ENCODE peak calls at places on chromosomes 13 and 19, in six cellular contexts. U is EL; Z is RPMI8226; H is stimulated activated CD4-positive, alpha-beta T cell treated with anti-CD3 and anti-CD28 coated beads, Interleukin-12 subunit alpha, Interleukin-12 subunit beta, amount 100 ng/mL, for 48 hours; V is activated gamma-delta T cell treated with anti-CD3 and anti-CD28 coated beads, Interleukin-2, amount 50 U/mL, for 16 hours; D is NCI-H146. X is an unnamed sample.

GRCh38 chr19:14005381-14006084 is 587 bp downstream of the RFX1 start:
- DNase-seq in U (peak), Z (peak), H (peak), V (peak), D (peak), X (no peak)

GRCh38 chr19:27740396-27740795 is 1472.6 kb downstream of the UQCRFS1 start:
- DNase-seq in U (no peak), Z (no peak), H (no peak), V (no peak), D (no peak), X (no peak)

GRCh38 chr19:43782689-43783231 is 2.0 kb upstream of the KCNN4 start:
- DNase-seq in U (no peak), Z (no peak), H (no peak), V (no peak), D (no peak), X (no peak)

GRCh38 chr19:9565900-9566705 is 18.2 kb downstream of the ZNF121 start:
- DNase-seq in U (peak), Z (no peak), H (no peak), V (no peak), D (no peak), X (no peak)

GRCh38 chr13:98751397-98752110 is 918 bp downstream of the SLC15A1 start:
- DNase-seq in U (peak), Z (no peak), H (no peak), V (no peak), D (peak), X (no peak)

GRCh38 chr13:98977568-98978270 is at the start of gene DOCK9:
- DNase-seq in U (peak), Z (no peak), H (no peak), V (no peak), D (peak), X (no peak)

GRCh38 chr13:43874512-43875092 is 4.9 kb downstream of the CCDC122 start:
- DNase-seq in U (peak), Z (no peak), H (no peak), V (no peak), D (peak), X (no peak)

GRCh38 chr13:106589716-106590115 is 21.8 kb upstream of the ARGLU1 start:
- DNase-seq in U (no peak), Z (no peak), H (no peak), V (no peak), D (no peak), X (no peak)

GRCh38 chr13:36728006-36728405 is 54.2 kb downstream of the SERTM1 start:
- DNase-seq in U (no peak), Z (no peak), H (no peak), V (no peak), D (no peak), X (no peak)

GRCh38 chr13:42478531-42479156 is 95.3 kb upstream of the TNFSF11 start:
- DNase-seq in U (no peak), Z (no peak), H (no peak), V (no peak), D (peak), X (peak)

GRCh38 chr19:17170538-17171297 is 44.4 kb upstream of the USE1 start:
- DNase-seq in U (no peak), Z (no peak), H (no peak), V (no peak), D (no peak), X (no peak)

GRCh38 chr19:30304540-30304939 is 67.6 kb upstream of the ZNF536 start:
- DNase-seq in U (no peak), Z (no peak), H (no peak), V (no peak), D (no peak), X (no peak)

GRCh38 chr13:68078874-68079273 is 848.7 kb upstream of the PCDH9 start:
- DNase-seq in U (no peak), Z (no peak), H (no peak), V (no peak), D (no peak), X (no peak)

GRCh38 chr13:25869941-25870340 is 181.9 kb downstream of the SHISA2 start:
- DNase-seq in U (no peak), Z (no peak), H (no peak), V (no peak), D (no peak), X (no peak)

GRCh38 chr13:42110410-42111155 is 62.1 kb downstream of the DGKH start:
- DNase-seq in U (peak), Z (peak), H (peak), V (peak), D (peak), X (no peak)

GRCh38 chr19:38386300-38386967 is 1.4 kb downstream of the GGN start:
- DNase-seq in U (no peak), Z (no peak), H (no peak), V (no peak), D (no peak), X (no peak)

GRCh38 chr19:55068803-55069136 is 5.8 kb upstream of the RDH13 start:
- DNase-seq in U (no peak), Z (no peak), H (no peak), V (no peak), D (no peak), X (no peak)

GRCh38 chr13:90415902-90416301 is 931.6 kb upstream of the MIR17HG start:
- DNase-seq in U (peak), Z (no peak), H (no peak), V (no peak), D (no peak), X (no peak)

GRCh38 chr13:41668130-41668757 is 210.9 kb downstream of the RGCC start:
- DNase-seq in U (peak), Z (peak), H (peak), V (no peak), D (peak), X (peak)

GRCh38 chr13:42001580-42001979 is 40.7 kb upstream of the VWA8 start:
- DNase-seq in U (peak), Z (no peak), H (no peak), V (no peak), D (peak), X (no peak)

GRCh38 chr19:42207767-42208259 is 9.7 kb downstream of the DEDD2 start:
- DNase-seq in U (peak), Z (no peak), H (no peak), V (no peak), D (no peak), X (no peak)

GRCh38 chr19:14381689-14382474 is 638 bp downstream of the ADGRE5 start:
- DNase-seq in U (peak), Z (peak), H (peak), V (peak), D (no peak), X (no peak)

GRCh38 chr19:1276620-1277007 is 1.3 kb downstream of the FAM174C start:
- DNase-seq in U (no peak), Z (peak), H (no peak), V (no peak), D (peak), X (no peak)

GRCh38 chr19:44848036-44848804 is 2.1 kb downstream of the NECTIN2 start:
- DNase-seq in U (peak), Z (no peak), H (no peak), V (no peak), D (no peak), X (no peak)

GRCh38 chr13:32266130-32266529 is 49.0 kb downstream of the ZAR1L start:
- DNase-seq in U (no peak), Z (no peak), H (no peak), V (no peak), D (no peak), X (no peak)

X was measured in iPS DF 19.7.